ENCODE peak calls at places on chromosomes 12 and 14, in seven cellular contexts. K, V, I, S, B, P and Z are unnamed samples. For H3K27me3, the result is how much of the 10 kb centered on the place peaks cover.

GRCh38 chr12:85872497-85873091 is 1.5 kb upstream of the NTS start:
- DNase-seq in K (no peak), S (no peak), P (peak), I (no peak), B (peak), V (peak), Z (no peak)

GRCh38 chr14:89473979-89474378 is 56.9 kb upstream of the FOXN3 start:
- DNase-seq in P (peak), V (no peak), K (no peak), S (no peak), B (no peak), I (no peak), Z (no peak)

GRCh38 chr14:53744846-53745245 is 211.8 kb downstream of the BMP4 start:
- DNase-seq in P (no peak), K (no peak), B (no peak), S (no peak), V (no peak), I (no peak), Z (no peak)

GRCh38 chr14:92610849-92611271 is 97.3 kb downstream of the RIN3 start:
- DNase-seq in P (no peak), V (no peak), I (no peak), S (no peak), B (no peak), K (no peak), Z (no peak)

GRCh38 chr14:74955229-74955999 is at the start of gene PGF:
- DNase-seq in S (peak), V (no peak), K (peak), I (peak), P (peak), B (peak), Z (peak)

GRCh38 chr14:79436325-79436724 is 775.0 kb downstream of the DIO2 start:
- DNase-seq in P (no peak), K (no peak), V (no peak), I (no peak), S (no peak), B (no peak), Z (no peak)

GRCh38 chr12:607541-608001 is 55.7 kb downstream of the NINJ2 start:
- DNase-seq in V (peak), B (no peak), P (peak), I (no peak), K (no peak), S (peak), Z (no peak)

GRCh38 chr12:5948696-5949095 is 3.6 kb upstream of the ANO2 start:
- DNase-seq in P (no peak), B (no peak), S (no peak), K (no peak), I (no peak), V (no peak), Z (no peak)

GRCh38 chr12:111408116-111408440 is 2.4 kb downstream of the SH2B3 start:
- DNase-seq in B (no peak), V (no peak), S (no peak), P (no peak), K (no peak), I (no peak), Z (no peak)

GRCh38 chr14:75514673-75515630 is 7.3 kb upstream of the BATF start:
- DNase-seq in I (peak), P (no peak), V (peak), B (no peak), K (no peak), S (peak), Z (no peak)

GRCh38 chr14:31582286-31582691 is 21.1 kb downstream of the NUBPL start:
- DNase-seq in P (no peak), B (peak), S (no peak), I (no peak), V (no peak), K (no peak), Z (no peak)

GRCh38 chr14:19974844-19975243 is 547 bp upstream of the OR4K15 start:
- DNase-seq in B (no peak), I (no peak), S (no peak), V (peak), P (no peak), K (no peak), Z (no peak)

GRCh38 chr14:95346820-95347219 is 27.1 kb upstream of the CLMN start:
- DNase-seq in P (no peak), V (no peak), K (no peak), I (no peak), B (no peak), S (peak), Z (no peak)

GRCh38 chr14:30214456-30215090 is 286.9 kb upstream of the PRKD1 start:
- DNase-seq in I (no peak), B (peak), S (no peak), K (no peak), V (peak), P (peak), Z (peak)

GRCh38 chr12:11882301-11883019 is 188.3 kb upstream of the BCL2L14 start:
- DNase-seq in P (no peak), S (no peak), I (no peak), V (no peak), K (no peak), B (no peak), Z (no peak)

DNA sequence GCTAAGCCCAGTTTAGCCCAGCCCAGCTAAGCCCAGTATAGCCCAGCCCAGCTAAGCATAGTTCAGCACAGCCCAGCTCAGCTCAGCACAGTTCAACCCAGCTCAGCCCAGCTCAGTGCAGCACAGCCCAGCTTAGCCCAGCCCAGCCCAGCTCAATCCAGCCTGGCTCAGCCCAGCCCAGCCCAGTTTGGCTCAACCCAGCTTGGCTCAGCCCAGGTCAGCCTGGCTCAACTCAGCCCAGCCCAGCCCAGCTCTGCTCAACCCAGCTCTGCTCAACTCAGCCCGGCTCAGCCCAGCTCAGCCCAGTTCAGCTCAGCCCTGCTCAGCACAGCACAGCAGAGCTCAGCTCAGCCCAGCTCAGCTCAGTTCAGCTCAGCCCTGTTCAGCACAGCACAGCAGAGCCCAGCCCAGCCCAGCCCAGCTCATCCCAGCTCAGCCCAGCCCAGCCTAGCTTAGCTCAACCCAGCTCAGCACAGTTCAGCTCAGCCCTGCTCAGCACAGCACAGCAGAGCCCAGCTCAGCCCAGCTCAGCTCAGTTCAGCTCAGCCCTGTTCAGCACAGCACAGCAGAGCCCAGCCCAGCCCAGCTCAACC is 330.9 kb downstream of the TMEM121 start:
- DNase-seq in K (peak), V (peak), I (no peak), S (no peak), P (no peak), B (no peak), Z (no peak)
- H3K27me3 ChIP-seq in K (under half), V (under half), I (under half), S (under half), P (under half), B (under half), Z (under half)

GRCh38 chr12:57725851-57726150 is 12.7 kb downstream of the AGAP2 start:
- DNase-seq in S (no peak), K (no peak), B (no peak), V (no peak), P (no peak), I (no peak), Z (no peak)
- H3K27me3 ChIP-seq in S (under half), K (under half), B (under half), V (under half), P (under half), I (under half), Z (under half)

GRCh38 chr14:87815121-87815520 is 177.9 kb downstream of the GALC start:
- DNase-seq in S (no peak), V (no peak), B (no peak), K (no peak), I (no peak), P (no peak), Z (no peak)

GRCh38 chr14:87810711-87811110 is 182.3 kb downstream of the GALC start:
- DNase-seq in B (no peak), S (no peak), V (no peak), K (no peak), I (no peak), P (no peak), Z (no peak)

GRCh38 chr14:87813691-87814090 is 179.3 kb downstream of the GALC start:
- DNase-seq in P (no peak), S (no peak), B (no peak), V (no peak), K (no peak), I (no peak), Z (no peak)

GRCh38 chr14:87813211-87813610 is 179.8 kb downstream of the GALC start:
- DNase-seq in I (no peak), P (peak), B (no peak), K (no peak), S (no peak), V (no peak), Z (no peak)

DNA sequence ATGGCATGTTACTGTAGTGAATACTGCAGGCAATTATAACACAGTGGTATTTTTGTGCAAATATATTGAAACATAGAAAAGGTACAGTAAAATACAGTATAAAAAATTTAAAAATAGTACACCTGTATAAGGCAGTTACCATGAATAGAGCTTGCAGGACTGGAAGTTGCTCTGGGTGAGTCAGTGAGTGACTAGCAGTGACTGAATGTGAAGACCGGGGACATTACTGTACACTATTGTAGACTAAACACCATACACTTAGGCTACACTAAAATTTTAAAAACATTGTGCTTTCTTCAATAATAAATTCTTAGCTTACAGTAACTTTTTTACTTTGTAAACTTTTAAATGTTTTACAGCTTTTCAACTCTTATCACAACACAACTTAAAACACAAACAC is 181.7 kb downstream of the GALC start:
- DNase-seq in B (no peak), P (peak), S (no peak), V (no peak), I (no peak), K (no peak), Z (no peak)
- H3K27me3 ChIP-seq in B (under half), P (under half), S (under half), V (under half), I (under half), K (under half), Z (under half)

DNA sequence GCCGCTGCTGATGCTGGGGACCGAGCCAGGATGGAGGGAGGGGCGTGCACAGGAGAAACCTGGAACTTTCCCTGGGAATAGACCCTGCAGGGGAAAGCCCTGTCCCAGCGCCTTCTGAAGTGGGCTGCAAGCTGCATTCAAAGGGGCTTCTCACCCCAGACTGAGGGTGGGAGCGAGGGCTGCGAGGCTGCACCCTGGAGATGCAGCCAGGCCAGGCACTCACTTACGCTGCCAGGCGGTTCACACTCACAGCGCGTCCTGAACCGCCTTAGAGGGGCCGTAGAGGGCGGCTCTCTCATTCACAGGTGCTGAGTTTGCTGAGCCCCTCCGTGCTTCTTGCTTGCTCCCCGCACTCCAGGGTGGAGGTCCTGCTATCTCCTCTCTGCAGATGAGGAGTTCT is 208.5 kb upstream of the C14orf180 start:
- DNase-seq in P (no peak), S (no peak), V (no peak), B (no peak), K (no peak), I (no peak), Z (no peak)
- H3K27me3 ChIP-seq in P (under half), S (under half), V (under half), B (under half), K (under half), I (under half), Z (under half)

GRCh38 chr12:8014836-8015235 is 17.7 kb upstream of the FOXJ2 start:
- DNase-seq in P (no peak), B (no peak), V (no peak), I (no peak), S (no peak), K (no peak), Z (no peak)

GRCh38 chr12:8018666-8019581 is 13.6 kb upstream of the FOXJ2 start:
- DNase-seq in P (no peak), I (no peak), B (peak), V (peak), K (no peak), S (peak), Z (no peak)
- H3K27me3 ChIP-seq in P (under half), I (under half), B (under half), V (under half), K (half or more), S (under half), Z (under half)

GRCh38 chr12:130164931-130165330 is 2.7 kb downstream of the FZD10 start:
- DNase-seq in B (no peak), V (no peak), I (no peak), K (peak), P (no peak), S (peak), Z (no peak)
- H3K27me3 ChIP-seq in B (under half), V (under half), I (under half), K (half or more), P (under half), S (half or more), Z (under half)

DNA sequence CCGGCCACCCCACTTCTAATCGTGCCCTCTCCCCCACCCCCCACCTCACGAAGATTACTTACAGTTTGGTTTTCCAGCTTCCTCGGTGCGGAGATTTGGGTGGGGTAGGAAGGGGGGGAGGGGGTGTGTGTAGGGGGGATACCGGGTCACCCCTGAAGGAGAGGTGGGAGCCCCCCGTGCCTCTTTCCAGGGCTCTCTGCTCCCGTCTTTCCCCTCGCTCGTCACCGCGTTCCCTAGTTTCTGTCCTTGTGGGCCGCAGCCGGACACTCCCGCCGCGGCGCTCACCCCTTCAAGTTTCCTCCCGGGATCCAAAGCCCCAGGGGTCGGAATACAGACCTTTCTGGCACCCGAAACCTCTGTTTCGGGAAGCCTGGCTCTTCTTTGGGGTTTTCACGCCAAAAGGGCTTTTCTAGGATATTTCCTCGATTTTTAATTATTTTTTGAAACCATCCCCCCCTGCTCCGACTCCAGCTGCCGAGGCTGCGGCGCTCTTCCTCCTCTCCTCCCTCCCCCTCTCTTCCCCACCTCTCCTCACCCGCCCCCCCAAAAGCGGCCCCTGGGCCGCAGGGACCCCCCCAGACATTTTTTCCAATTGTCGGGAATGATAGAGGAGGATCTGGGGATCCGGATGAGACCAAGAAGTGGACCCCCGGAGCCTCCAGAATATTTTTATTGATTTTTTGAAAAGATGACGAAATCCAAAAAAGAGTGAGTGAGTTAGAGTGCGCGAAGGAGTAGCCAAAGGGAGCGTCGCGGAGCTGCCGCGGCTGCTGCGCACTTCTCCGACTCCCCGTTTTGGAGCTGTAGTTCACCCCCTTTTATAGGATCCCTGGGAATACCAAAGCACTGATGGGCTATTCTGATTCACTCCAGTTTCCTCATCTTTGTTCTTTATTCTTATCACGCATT is 1.7 kb downstream of the CCND2 start:
- DNase-seq in K (no peak), B (no peak), P (peak), S (peak), V (peak), I (no peak), Z (no peak)
- H3K27me3 ChIP-seq in K (under half), B (half or more), P (under half), S (under half), V (under half), I (under half), Z (under half)

GRCh38 chr14:22488522-22489246 is 100.3 kb downstream of the DAD1 start:
- DNase-seq in S (no peak), V (no peak), I (no peak), P (no peak), B (no peak), K (no peak), Z (no peak)
- H3K27me3 ChIP-seq in S (under half), V (under half), I (under half), P (under half), B (under half), K (under half), Z (under half)

DNA sequence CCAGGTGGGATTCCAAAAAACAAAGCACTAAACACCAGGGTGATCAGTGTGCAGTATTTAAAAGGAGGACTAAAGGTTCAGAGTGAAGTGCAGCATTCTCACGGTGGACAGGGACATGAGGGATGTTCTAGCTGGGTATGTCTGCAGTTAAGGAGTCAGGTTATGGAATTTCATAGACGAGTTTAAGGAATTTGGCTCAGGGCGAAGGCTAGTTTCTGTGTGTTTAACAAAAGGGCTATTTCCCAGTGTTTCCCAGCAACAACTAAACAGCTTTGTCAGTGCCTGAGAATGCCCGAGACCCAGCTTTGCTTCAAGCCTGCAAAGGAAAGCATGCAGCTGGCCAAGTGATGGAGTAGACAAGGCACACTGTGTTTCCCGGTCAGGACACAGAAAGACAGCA is 7.0 kb downstream of the KRT1 start:
- DNase-seq in S (no peak), P (no peak), V (no peak), K (no peak), I (no peak), B (no peak), Z (no peak)
- H3K27me3 ChIP-seq in S (under half), P (under half), V (under half), K (under half), I (under half), B (under half), Z (under half)

GRCh38 chr12:2643736-2644135 is 151.0 kb upstream of the FKBP4 start:
- DNase-seq in S (no peak), B (no peak), K (peak), P (no peak), I (no peak), V (no peak), Z (no peak)

GRCh38 chr12:2644678-2645405 is 149.9 kb upstream of the FKBP4 start:
- DNase-seq in I (no peak), K (peak), S (no peak), V (no peak), B (no peak), P (no peak), Z (no peak)

GRCh38 chr12:2647186-2647585 is 147.6 kb upstream of the FKBP4 start:
- DNase-seq in B (no peak), I (no peak), V (no peak), P (no peak), S (no peak), K (peak), Z (no peak)

GRCh38 chr12:2648406-2648805 is 146.4 kb upstream of the FKBP4 start:
- DNase-seq in P (no peak), K (peak), B (no peak), I (no peak), S (no peak), V (no peak), Z (no peak)

GRCh38 chr12:2646341-2646740 is 148.4 kb upstream of the FKBP4 start:
- DNase-seq in S (no peak), K (peak), V (no peak), B (no peak), P (no peak), I (no peak), Z (no peak)
- H3K27me3 ChIP-seq in S (under half), K (under half), V (under half), B (under half), P (under half), I (under half), Z (under half)